ENCODE peak calls at places on chromosome 12, in five cellular contexts. P, T, C, U and D are unnamed samples.

GRCh38 chr12:56996793-56997545 is 9.4 kb downstream of the ZBTB39 start:
- DNase-seq in C (no peak), T (no peak), P (no peak), U (no peak), D (no peak)

GRCh38 chr12:15996254-15996653 is 85.1 kb downstream of the DERA start:
- DNase-seq in C (peak), P (no peak), T (no peak), U (peak), D (no peak)

GRCh38 chr12:54991161-54991991 is 6.8 kb upstream of the TESPA1 start:
- DNase-seq in C (no peak), U (no peak), T (no peak), P (no peak), D (no peak)

GRCh38 chr12:132385923-132386751 is 56.7 kb upstream of the GALNT9 start:
- DNase-seq in P (no peak), C (no peak), U (no peak), T (no peak), D (no peak)

GRCh38 chr12:3777206-3777809 is 24.4 kb upstream of the CRACR2A start:
- DNase-seq in U (no peak), P (no peak), C (peak), T (peak), D (no peak)

GRCh38 chr12:76688001-76688400 is 75.9 kb upstream of the ZDHHC17 start:
- DNase-seq in P (no peak), C (no peak), T (no peak), U (no peak), D (no peak)

GRCh38 chr12:20410746-20411145 is 42.4 kb downstream of the PDE3A start:
- DNase-seq in P (no peak), C (no peak), U (no peak), T (no peak), D (no peak)

GRCh38 chr12:88377973-88378372 is 202.3 kb downstream of the KITLG start:
- DNase-seq in U (no peak), T (no peak), C (no peak), P (no peak), D (no peak)

GRCh38 chr12:51601241-51601640 is 10.2 kb downstream of the SCN8A start:
- DNase-seq in T (no peak), U (no peak), P (no peak), C (no peak), D (no peak)

GRCh38 chr12:79454338-79454777 is 236.4 kb downstream of the PAWR start:
- DNase-seq in U (no peak), T (peak), P (no peak), C (peak), D (no peak)

GRCh38 chr12:14854586-14855163 is 11.3 kb upstream of the ART4 start:
- DNase-seq in C (no peak), U (no peak), T (peak), P (no peak), D (no peak)

GRCh38 chr12:94969424-94969823 is 34.1 kb downstream of the NDUFA12 start:
- DNase-seq in P (no peak), C (no peak), T (no peak), U (no peak), D (no peak)

GRCh38 chr12:47361389-47362031 is 281.8 kb upstream of the AMIGO2 start:
- DNase-seq in T (no peak), C (no peak), P (peak), U (peak), D (no peak)

GRCh38 chr12:89470741-89471504 is 53.7 kb downstream of the GALNT4 start:
- DNase-seq in C (peak), U (no peak), P (no peak), T (no peak), D (no peak)

GRCh38 chr12:2054091-2055018 is 1.6 kb downstream of the CACNA1C start:
- DNase-seq in T (peak), C (no peak), P (no peak), U (no peak), D (no peak)

GRCh38 chr12:9925746-9926393 is 6.3 kb downstream of the CLEC2A start:
- DNase-seq in U (peak), P (no peak), C (peak), T (no peak), D (no peak)

GRCh38 chr12:52672321-52672933 is 7.8 kb downstream of the KRT1 start:
- DNase-seq in C (no peak), U (no peak), T (no peak), P (no peak), D (no peak)

GRCh38 chr12:113471619-113472171 is at the start of gene LHX5:
- DNase-seq in T (no peak), C (no peak), P (no peak), U (peak), D (peak)

GRCh38 chr12:92602930-92603623 is 99.7 kb upstream of the PLEKHG7 start:
- DNase-seq in U (no peak), T (no peak), P (no peak), C (no peak), D (no peak)

GRCh38 chr12:89244536-89244935 is 107.8 kb downstream of the DUSP6 start:
- DNase-seq in U (no peak), T (no peak), P (no peak), C (peak), D (no peak)

GRCh38 chr12:6960291-6961277 is 9.4 kb downstream of the PTPN6 start:
- DNase-seq in U (no peak), C (peak), T (no peak), P (no peak), D (no peak)

GRCh38 chr12:74111688-74112360 is 425.8 kb upstream of the ATXN7L3B start:
- DNase-seq in P (no peak), C (peak), T (peak), U (peak), D (peak)

GRCh38 chr12:49547090-49547690 is 8.4 kb downstream of the KCNH3 start:
- DNase-seq in P (no peak), T (no peak), U (no peak), C (no peak), D (no peak)

GRCh38 chr12:2094597-2094996 is 41.8 kb downstream of the CACNA1C start:
- DNase-seq in T (no peak), U (no peak), P (no peak), C (peak), D (no peak)

GRCh38 chr12:89494411-89495231 is 30.0 kb downstream of the GALNT4 start:
- DNase-seq in T (no peak), U (no peak), P (no peak), C (no peak), D (peak)

GRCh38 chr12:131430158-131430772 is 280.6 kb upstream of the SFSWAP start:
- DNase-seq in T (no peak), P (no peak), C (no peak), U (no peak), D (no peak)

GRCh38 chr12:75623631-75624118 is 112.3 kb upstream of the KRR1 start:
- DNase-seq in T (no peak), U (peak), P (no peak), C (peak), D (no peak)

GRCh38 chr12:103901518-103902173 is 28.6 kb upstream of the HSP90B1 start:
- DNase-seq in C (no peak), P (peak), T (no peak), U (no peak), D (no peak)